ENCODE peak calls at places on chromosomes 7 and 10, in nine cellular contexts. F is osteocyte; J is choroid plexus epithelial cell; Z is RWPE1; R is amniotic stem cell; A is activated CD8-positive, alpha-beta memory T cell treated with anti-CD3 and anti-CD28 coated beads, Interleukin-2, amount 50 U/mL, for 48 hours; W is activated CD8-positive, alpha-beta T cell treated with anti-CD3 and anti-CD28 coated beads for 36 hours; X is fibroblast of pulmonary artery; I is NCI-H774. Q is an unnamed sample.
A peak's percentile ranks its signal among the peaks of the same experiment; 100 is the strongest.

GRCh38 chr7:46160861-46161260 is 239.8 kb upstream of the IGFBP3 start:
- DNase-seq in F (no peak), J (no peak), Z (peak; percentile 93), R (no peak), A (no peak), W (no peak), X (no peak), I (no peak), Q (no peak)

GRCh38 chr7:75617634-75618234 is 121.0 kb downstream of the HIP1 start:
- DNase-seq in F (no peak), J (peak; percentile 50), Z (no peak), R (no peak), A (peak; percentile 76), W (peak; percentile 72), X (peak; percentile 69), I (no peak), Q (peak; percentile 58)

GRCh38 chr10:9075420-9075819 is 1020.9 kb downstream of the GATA3 start:
- DNase-seq in F (no peak), J (peak; percentile 2), Z (no peak), R (no peak), A (no peak), W (no peak), X (peak; percentile 6), I (no peak), Q (no peak)

GRCh38 chr7:63040336-63040735 is 958.3 kb upstream of the ZNF722 start:
- DNase-seq in F (peak; percentile 78), J (no peak), Z (no peak), R (no peak), A (no peak), W (no peak), X (no peak), I (no peak), Q (no peak)

GRCh38 chr10:57202356-57202755 is 841.3 kb upstream of the ZWINT start:
- DNase-seq in F (no peak), J (no peak), Z (no peak), R (no peak), A (no peak), W (no peak), X (no peak), I (no peak), Q (peak; percentile 80)

GRCh38 chr7:158209435-158209834 is 378.2 kb downstream of the PTPRN2 start:
- DNase-seq in F (no peak), J (no peak), Z (no peak), R (no peak), A (no peak), W (no peak), X (no peak), I (no peak), Q (no peak)

GRCh38 chr7:157429680-157430224 is 92.9 kb downstream of the DNAJB6 start:
- DNase-seq in F (no peak), J (no peak), Z (no peak), R (no peak), A (no peak), W (no peak), X (no peak), I (no peak), Q (no peak)

GRCh38 chr10:93473804-93474472 is 8.2 kb downstream of the MYOF start:
- DNase-seq in F (no peak), J (no peak), Z (no peak), R (no peak), A (no peak), W (no peak), X (no peak), I (no peak), Q (no peak)

GRCh38 chr10:87092356-87092860 is 2.2 kb downstream of the GLUD1 start:
- DNase-seq in F (no peak), J (peak; percentile 67), Z (no peak), R (no peak), A (no peak), W (no peak), X (peak; percentile 58), I (no peak), Q (no peak)

GRCh38 chr7:42227931-42228591 is 8.9 kb downstream of the GLI3 start:
- DNase-seq in F (no peak), J (peak; percentile 57), Z (no peak), R (no peak), A (peak; percentile 50), W (peak; percentile 44), X (no peak), I (no peak), Q (peak; percentile 53)

GRCh38 chr7:136168021-136168420 is 190.9 kb upstream of the MTPN start:
- DNase-seq in F (no peak), J (no peak), Z (no peak), R (no peak), A (no peak), W (no peak), X (no peak), I (no peak), Q (no peak)

GRCh38 chr7:128176696-128177095 is 64.4 kb upstream of the LEP start:
- DNase-seq in F (no peak), J (no peak), Z (no peak), R (no peak), A (no peak), W (no peak), X (peak; percentile 3), I (no peak), Q (peak; percentile 95)

GRCh38 chr7:4006687-4007086 is 675.4 kb upstream of the FOXK1 start:
- DNase-seq in F (no peak), J (no peak), Z (peak; percentile 47), R (no peak), A (no peak), W (no peak), X (no peak), I (peak; percentile 71), Q (no peak)

GRCh38 chr10:112345202-112345601 is 28.7 kb upstream of the ACSL5 start:
- DNase-seq in F (no peak), J (no peak), Z (no peak), R (no peak), A (no peak), W (no peak), X (no peak), I (no peak), Q (no peak)

GRCh38 chr7:142418316-142418715 is 160.5 kb upstream of the PRSS58 start:
- DNase-seq in F (no peak), J (no peak), Z (no peak), R (no peak), A (no peak), W (no peak), X (no peak), I (no peak), Q (no peak)

GRCh38 chr7:112926018-112926417 is 135.8 kb upstream of the TMEM168 start:
- DNase-seq in F (no peak), J (no peak), Z (no peak), R (no peak), A (no peak), W (no peak), X (no peak), I (no peak), Q (no peak)

GRCh38 chr7:111363099-111363498 is 199.2 kb downstream of the IMMP2L start:
- DNase-seq in F (no peak), J (peak; percentile 55), Z (no peak), R (peak; percentile 3), A (no peak), W (no peak), X (peak; percentile 37), I (no peak), Q (no peak)

GRCh38 chr7:116122972-116123595 is 87.3 kb upstream of the TES start:
- DNase-seq in F (no peak), J (peak; percentile 83), Z (peak; percentile 25), R (peak; percentile 19), A (no peak), W (peak; percentile 22), X (peak; percentile 78), I (no peak), Q (peak; percentile 8)

GRCh38 chr10:1208376-1209311 is 152.5 kb downstream of the WDR37 start:
- DNase-seq in F (peak; percentile 80), J (no peak), Z (no peak), R (no peak), A (no peak), W (no peak), X (no peak), I (no peak), Q (no peak)

GRCh38 chr10:2958659-2959058 is 108.7 kb upstream of the PFKP start:
- DNase-seq in F (no peak), J (no peak), Z (no peak), R (no peak), A (no peak), W (no peak), X (no peak), I (no peak), Q (no peak)

GRCh38 chr7:47826754-47827153 is 121.5 kb downstream of the PKD1L1 start:
- DNase-seq in F (no peak), J (no peak), Z (no peak), R (no peak), A (no peak), W (no peak), X (no peak), I (no peak), Q (no peak)

GRCh38 chr7:102973096-102973802 is 60.4 kb downstream of the LRRC17 start:
- DNase-seq in F (no peak), J (peak; percentile 40), Z (no peak), R (no peak), A (no peak), W (no peak), X (peak; percentile 77), I (no peak), Q (peak; percentile 42)

GRCh38 chr10:126321455-126321854 is 66.8 kb downstream of the ADAM12 start:
- DNase-seq in F (no peak), J (peak; percentile 11), Z (no peak), R (no peak), A (no peak), W (no peak), X (peak; percentile 58), I (no peak), Q (no peak)

GRCh38 chr7:132485600-132486594 is 90.4 kb downstream of the PLXNA4 start:
- DNase-seq in F (no peak), J (no peak), Z (no peak), R (no peak), A (no peak), W (peak; percentile 81), X (peak; percentile 79), I (no peak), Q (no peak)

GRCh38 chr10:49520122-49520775 is 18.7 kb downstream of the ERCC6 start:
- DNase-seq in F (no peak), J (no peak), Z (no peak), R (no peak), A (no peak), W (no peak), X (no peak), I (no peak), Q (no peak)

GRCh38 chr10:103949728-103950127 is 17.2 kb upstream of the SLK start:
- DNase-seq in F (no peak), J (no peak), Z (no peak), R (no peak), A (no peak), W (no peak), X (no peak), I (no peak), Q (no peak)

GRCh38 chr10:75542902-75543301 is 111.5 kb downstream of the LRMDA start:
- DNase-seq in F (no peak), J (no peak), Z (no peak), R (no peak), A (no peak), W (no peak), X (peak; percentile 41), I (no peak), Q (no peak)

GRCh38 chr10:7412482-7413251 is 1.8 kb upstream of the SFMBT2 start:
- DNase-seq in F (no peak), J (no peak), Z (no peak), R (no peak), A (peak; percentile 78), W (peak; percentile 66), X (no peak), I (no peak), Q (peak; percentile 37)

GRCh38 chr7:131843862-131844261 is 287.4 kb upstream of the PODXL start:
- DNase-seq in F (no peak), J (no peak), Z (no peak), R (no peak), A (no peak), W (no peak), X (peak; percentile 31), I (no peak), Q (no peak)

GRCh38 chr7:8035647-8036518 is 67.3 kb downstream of the GLCCI1 start:
- DNase-seq in F (no peak), J (peak; percentile 76), Z (no peak), R (no peak), A (no peak), W (no peak), X (peak; percentile 56), I (no peak), Q (peak; percentile 11)

GRCh38 chr10:69866688-69867461 is 65.2 kb downstream of the COL13A1 start:
- DNase-seq in F (no peak), J (peak; percentile 82), Z (no peak), R (peak; percentile 55), A (no peak), W (no peak), X (peak; percentile 87), I (no peak), Q (no peak)